ENCODE peak calls at places on chromosomes 2 and 18, in seven cellular contexts. N, C, Y, F, R, T and J are unnamed samples.

GRCh38 chr18:35132284-35132910 is 91.2 kb downstream of the MAPRE2 start:
- DNase-seq in R (no peak), T (no peak), F (no peak), Y (no peak), N (no peak), C (no peak), J (no peak)

GRCh38 chr2:109109342-109109741 is 19.7 kb upstream of the SH3RF3 start:
- DNase-seq in F (no peak), N (no peak), C (no peak), T (no peak), Y (no peak), R (no peak), J (no peak)

GRCh38 chr18:48124857-48125626 is 194.6 kb upstream of the SMAD2 start:
- DNase-seq in C (no peak), N (no peak), Y (no peak), T (no peak), R (no peak), F (no peak), J (no peak)

GRCh38 chr2:225526731-225527427 is 127.4 kb downstream of the NYAP2 start:
- DNase-seq in F (no peak), Y (no peak), R (no peak), N (no peak), T (no peak), C (no peak), J (no peak)

GRCh38 chr2:79235135-79235534 is 75.6 kb upstream of the REG3A start:
- DNase-seq in N (no peak), Y (no peak), F (no peak), R (peak), C (no peak), T (no peak), J (peak)

GRCh38 chr2:98205901-98206300 is 118.9 kb downstream of the VWA3B start:
- DNase-seq in T (no peak), F (no peak), R (peak), Y (no peak), C (no peak), N (no peak), J (no peak)

GRCh38 chr2:43041661-43042360 is 184.6 kb downstream of the ZFP36L2 start:
- DNase-seq in R (peak), C (no peak), T (peak), Y (no peak), F (peak), N (no peak), J (no peak)

GRCh38 chr18:74113711-74114110 is 33.9 kb downstream of the FBXO15 start:
- DNase-seq in N (no peak), R (no peak), F (no peak), C (no peak), T (no peak), Y (no peak), J (no peak)

GRCh38 chr2:98913916-98914712 is 21.9 kb downstream of the CRACDL start:
- DNase-seq in F (no peak), N (no peak), C (peak), Y (no peak), R (no peak), T (no peak), J (no peak)

GRCh38 chr18:45402485-45403056 is 212.7 kb upstream of the SLC14A2 start:
- DNase-seq in C (no peak), N (no peak), F (peak), R (peak), Y (no peak), T (no peak), J (no peak)

GRCh38 chr2:29011650-29012060 is 30.6 kb downstream of the TOGARAM2 start:
- DNase-seq in N (no peak), F (no peak), C (peak), Y (no peak), T (peak), R (no peak), J (peak)